ENCODE peak calls at places on chromosomes 13 and 19, in ten cellular contexts. One of them, this sample, is unnamed.

GRCh38 chr13:21683034-21683733 is 12.3 kb downstream of the FGF9 start:
- DNase-seq in H9: no peak
- DNase-seq in upper lobe of right lung: no peak
- DNase-seq in T-helper 17 cell: no peak
- DNase-seq in B cell: no peak
- DNase-seq in left ventricle myocardium inferior: no peak
- DNase-seq in fibroblast of the aortic adventitia: peak; percentile 14
- DNase-seq in fibroblast of mammary gland: peak; percentile 73
- DNase-seq in T-helper 2 cell: no peak
- DNase-seq in posterior vena cava: no peak
- DNase-seq in this sample: no peak

GRCh38 chr19:44747739-44748425 is 626 bp upstream of the BCL3 start:
- DNase-seq in H9: peak; percentile 61
- DNase-seq in upper lobe of right lung: peak; percentile 89
- DNase-seq in T-helper 17 cell: no peak
- DNase-seq in B cell: peak; percentile 49
- DNase-seq in left ventricle myocardium inferior: peak; percentile 73
- DNase-seq in fibroblast of the aortic adventitia: peak; percentile 77
- DNase-seq in fibroblast of mammary gland: no peak
- DNase-seq in T-helper 2 cell: no peak
- DNase-seq in posterior vena cava: peak; percentile 94
- DNase-seq in this sample: no peak

GRCh38 chr19:19459707-19460251 is 54.3 kb downstream of the GATAD2A start:
- DNase-seq in H9: no peak
- DNase-seq in upper lobe of right lung: no peak
- DNase-seq in T-helper 17 cell: no peak
- DNase-seq in B cell: peak; percentile 58
- DNase-seq in left ventricle myocardium inferior: peak; percentile 46
- DNase-seq in fibroblast of the aortic adventitia: peak; percentile 50
- DNase-seq in fibroblast of mammary gland: peak; percentile 84
- DNase-seq in T-helper 2 cell: peak; percentile 91
- DNase-seq in posterior vena cava: peak; percentile 79
- DNase-seq in this sample: no peak

GRCh38 chr19:6238643-6239281 is 41.0 kb downstream of the MLLT1 start:
- DNase-seq in H9: no peak
- DNase-seq in upper lobe of right lung: peak; percentile 70
- DNase-seq in T-helper 17 cell: no peak
- DNase-seq in B cell: no peak
- DNase-seq in left ventricle myocardium inferior: peak; percentile 70
- DNase-seq in fibroblast of the aortic adventitia: peak; percentile 84
- DNase-seq in fibroblast of mammary gland: peak; percentile 77
- DNase-seq in T-helper 2 cell: no peak
- DNase-seq in posterior vena cava: peak; percentile 88
- DNase-seq in this sample: peak; percentile 45

GRCh38 chr19:1000591-1001537 is 645 bp downstream of the GRIN3B start:
- DNase-seq in H9: no peak
- DNase-seq in upper lobe of right lung: no peak
- DNase-seq in T-helper 17 cell: no peak
- DNase-seq in B cell: peak; percentile 76
- DNase-seq in left ventricle myocardium inferior: no peak
- DNase-seq in fibroblast of the aortic adventitia: no peak
- DNase-seq in fibroblast of mammary gland: no peak
- DNase-seq in T-helper 2 cell: no peak
- DNase-seq in posterior vena cava: no peak
- DNase-seq in this sample: no peak

GRCh38 chr19:39246951-39247669 is 1.5 kb downstream of the IFNL4 start:
- DNase-seq in H9: peak; percentile 86
- DNase-seq in upper lobe of right lung: peak; percentile 68
- DNase-seq in T-helper 17 cell: no peak
- DNase-seq in B cell: peak; percentile 38
- DNase-seq in left ventricle myocardium inferior: peak; percentile 29
- DNase-seq in fibroblast of the aortic adventitia: no peak
- DNase-seq in fibroblast of mammary gland: peak; percentile 8
- DNase-seq in T-helper 2 cell: peak; percentile 26
- DNase-seq in posterior vena cava: no peak
- DNase-seq in this sample: no peak

GRCh38 chr19:15093001-15093400 is 11.0 kb downstream of the OR1I1 start:
- DNase-seq in H9: no peak
- DNase-seq in upper lobe of right lung: no peak
- DNase-seq in T-helper 17 cell: no peak
- DNase-seq in B cell: no peak
- DNase-seq in left ventricle myocardium inferior: no peak
- DNase-seq in fibroblast of the aortic adventitia: no peak
- DNase-seq in fibroblast of mammary gland: no peak
- DNase-seq in T-helper 2 cell: no peak
- DNase-seq in posterior vena cava: no peak
- DNase-seq in this sample: no peak

GRCh38 chr19:21934593-21934992 is 76.2 kb downstream of the ZNF208 start:
- DNase-seq in H9: no peak
- DNase-seq in upper lobe of right lung: no peak
- DNase-seq in T-helper 17 cell: no peak
- DNase-seq in B cell: no peak
- DNase-seq in left ventricle myocardium inferior: no peak
- DNase-seq in fibroblast of the aortic adventitia: no peak
- DNase-seq in fibroblast of mammary gland: no peak
- DNase-seq in T-helper 2 cell: no peak
- DNase-seq in posterior vena cava: no peak
- DNase-seq in this sample: no peak

This sample was measured in fibroblast of the conjunctiva.